ENCODE peak calls at places on chromosomes 12 and 14, in six cellular contexts. O, M, D, Z, Q and C are unnamed samples. For H3K9me3, the result is how much of the 10 kb centered on the place peaks cover.

GRCh38 chr14:95260537-95261440 is 58.9 kb downstream of the CLMN start:
- DNase-seq in O (no peak), M (no peak), D (no peak), Z (no peak), Q (peak), C (peak)

GRCh38 chr12:108630481-108631207 is 3.0 kb downstream of the SELPLG start:
- DNase-seq in O (no peak), M (no peak), D (no peak), Z (no peak), Q (no peak), C (no peak)

GRCh38 chr12:71955946-71956345 is 17.3 kb downstream of the TPH2 start:
- DNase-seq in O (no peak), M (no peak), D (no peak), Z (no peak), Q (no peak), C (peak)

GRCh38 chr14:103140316-103141109 is 17.3 kb downstream of the TNFAIP2 start:
- DNase-seq in O (no peak), M (no peak), D (no peak), Z (peak), Q (no peak), C (no peak)

GRCh38 chr14:33642641-33643342 is 308.1 kb downstream of the EGLN3 start:
- DNase-seq in O (no peak), M (no peak), D (no peak), Z (no peak), Q (no peak), C (peak)

GRCh38 chr12:44459569-44459968 is 416.5 kb downstream of the NELL2 start:
- DNase-seq in O (no peak), M (no peak), D (no peak), Z (no peak), Q (no peak), C (no peak)

GRCh38 chr12:65520658-65521057 is 242.2 kb downstream of the MSRB3 start:
- DNase-seq in O (no peak), M (no peak), D (no peak), Z (no peak), Q (no peak), C (no peak)

GRCh38 chr12:52268212-52268611 is 6.2 kb upstream of the KRT86 start:
- DNase-seq in O (no peak), M (no peak), D (no peak), Z (no peak), Q (no peak), C (no peak)

GRCh38 chr14:56207626-56208297 is 89.6 kb downstream of the PELI2 start:
- DNase-seq in O (no peak), M (peak), D (no peak), Z (no peak), Q (no peak), C (no peak)

GRCh38 chr14:68958553-68958952 is 20.5 kb downstream of the ACTN1 start:
- DNase-seq in O (no peak), M (no peak), D (no peak), Z (no peak), Q (no peak), C (no peak)

GRCh38 chr12:77847665-77848431 is 17.2 kb downstream of the NAV3 start:
- DNase-seq in O (no peak), M (no peak), D (no peak), Z (no peak), Q (no peak), C (no peak)
- H3K4me3 ChIP-seq in O (no peak), M (no peak), D (no peak), Z (no peak), Q (no peak), C (no peak)

DNA sequence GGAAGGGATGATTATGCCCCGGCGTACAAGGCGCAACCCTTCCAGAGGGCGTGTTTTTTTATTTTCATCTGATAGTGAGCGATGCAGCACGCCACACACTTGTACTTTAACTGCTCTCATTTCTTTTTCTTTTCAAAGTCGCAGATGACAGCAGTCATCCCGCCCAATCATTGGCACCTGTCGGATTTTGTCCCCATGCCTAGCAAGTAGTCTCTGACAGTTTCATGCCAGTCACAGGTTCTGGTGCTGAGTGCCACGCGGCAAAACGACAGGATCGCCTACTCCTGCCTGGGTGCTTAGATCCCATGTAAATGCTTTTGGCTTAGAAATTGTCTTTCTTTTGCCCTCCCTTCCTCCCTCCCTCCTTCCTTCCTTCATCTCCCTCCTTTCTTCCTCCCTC is 117.7 kb downstream of the GLT1D1 start:
- DNase-seq in O (no peak), M (no peak), D (no peak), Z (no peak), Q (no peak), C (no peak)
- H3K9me3 ChIP-seq in O (under half), M (under half), D (under half), Z (under half), Q (under half), C (under half)

GRCh38 chr14:73613419-73613963 is 1.2 kb downstream of the ACOT6 start:
- DNase-seq in O (no peak), M (no peak), D (no peak), Z (peak), Q (no peak), C (no peak)
- H3K4me3 ChIP-seq in O (peak), M (no peak), D (peak), Z (peak), Q (no peak), C (no peak)

DNA sequence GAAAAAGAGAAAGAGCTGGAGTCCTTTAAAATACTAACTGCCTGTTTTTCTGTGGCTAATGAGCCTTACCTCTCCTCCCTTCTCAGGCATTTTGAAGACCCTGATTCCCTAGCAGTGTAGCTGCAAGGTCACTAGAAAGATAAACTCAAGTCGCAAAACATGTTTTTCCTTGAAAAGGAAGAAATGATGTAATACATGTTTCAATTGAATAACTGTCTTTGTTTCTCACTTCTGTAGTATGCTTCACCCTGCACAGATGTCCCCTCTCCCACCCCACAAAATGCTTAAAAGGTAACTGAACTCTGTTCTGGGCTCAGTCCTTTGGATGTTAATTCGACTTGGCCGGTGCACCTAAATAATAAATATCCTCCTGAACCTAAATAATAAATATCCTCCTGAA is 1350.3 kb downstream of the TMEM121 start:
- DNase-seq in O (no peak), M (no peak), D (no peak), Z (no peak), Q (no peak), C (no peak)
- H3K9me3 ChIP-seq in O (under half), M (under half), D (under half), Z (under half), Q (under half), C (under half)

DNA sequence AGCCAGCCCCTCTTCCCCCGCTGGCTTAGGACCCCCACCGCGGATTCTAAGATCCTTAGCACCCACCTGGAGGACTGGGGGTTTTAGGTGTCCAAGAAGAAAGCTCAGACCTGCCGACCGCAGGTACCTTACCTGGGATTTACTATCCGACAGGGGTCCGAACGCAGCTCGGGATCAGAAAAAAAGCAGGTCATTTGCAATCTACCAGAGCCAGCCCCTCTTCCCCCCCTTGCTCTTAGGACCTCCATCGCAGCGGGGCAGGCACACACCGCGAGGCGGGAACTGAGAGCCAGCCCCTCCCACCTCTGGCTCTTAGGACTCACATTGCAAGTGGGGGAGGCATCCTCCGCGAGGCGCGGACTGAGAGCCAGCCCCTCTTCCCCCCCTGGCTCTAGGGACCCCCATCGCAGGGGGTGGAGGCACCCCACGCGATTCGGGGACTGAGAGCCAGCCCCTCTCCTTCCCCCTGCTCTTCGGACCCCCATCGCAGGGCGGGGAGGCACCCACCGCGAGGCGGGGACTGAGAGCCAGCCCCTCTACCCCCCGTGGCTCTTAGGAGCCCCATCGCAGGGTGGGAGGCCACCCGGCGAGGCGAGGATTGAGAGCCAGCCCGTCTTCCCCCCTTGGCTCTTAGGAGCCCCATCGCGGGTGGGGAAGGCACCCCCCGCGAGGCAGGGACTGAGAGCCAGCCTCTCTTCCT is 45.3 kb downstream of the DDX11 start:
- DNase-seq in O (no peak), M (peak), D (no peak), Z (no peak), Q (peak), C (peak)
- H3K4me3 ChIP-seq in O (peak), M (peak), D (peak), Z (no peak), Q (no peak), C (peak)

DNA sequence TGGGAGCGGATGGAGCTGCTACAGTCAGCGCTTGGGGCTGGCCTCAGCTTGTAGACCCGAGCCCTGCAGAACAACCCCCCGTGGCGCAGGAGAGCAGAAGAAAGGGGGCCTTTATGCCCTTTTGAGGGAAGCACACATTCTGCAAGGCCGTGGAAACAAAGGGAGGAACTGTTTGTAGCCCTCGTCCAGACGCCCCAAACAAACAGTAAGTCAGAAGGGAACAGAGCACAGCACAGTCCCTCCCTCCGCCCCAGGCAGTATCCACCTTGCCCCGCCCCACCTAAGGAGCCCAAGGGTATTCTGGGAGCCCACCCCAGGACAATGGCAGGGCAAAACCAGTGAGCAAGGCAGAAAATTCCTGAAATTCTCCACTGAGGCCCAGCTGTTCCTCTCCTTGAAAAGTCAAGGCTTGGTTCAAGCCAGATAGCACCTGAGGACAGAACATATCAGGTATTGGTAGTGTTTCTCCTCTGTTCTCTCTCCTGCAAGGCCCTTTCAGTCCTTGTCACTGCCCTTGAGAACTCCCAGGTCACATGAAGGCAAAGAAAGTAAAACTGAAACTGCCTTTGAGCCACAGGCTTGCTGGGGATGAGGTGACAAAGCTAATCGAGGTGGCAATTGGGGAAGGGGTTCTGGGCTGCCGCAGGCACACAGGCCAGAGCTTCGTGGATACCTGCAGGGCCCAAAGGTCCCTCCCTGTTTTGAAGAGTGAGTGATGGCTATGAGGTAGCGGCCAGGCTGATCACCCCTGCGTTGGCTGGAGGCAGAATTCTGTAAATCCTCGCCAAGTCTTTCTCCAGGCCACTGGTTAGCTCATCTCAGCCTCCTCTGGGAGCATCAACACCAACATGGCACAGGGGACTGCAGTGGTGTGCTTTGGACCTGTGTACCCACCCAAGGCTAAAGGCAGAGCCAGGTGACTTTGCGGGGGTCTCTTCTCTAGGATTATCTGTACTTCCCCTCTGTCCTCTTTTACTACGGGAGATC is 499 bp downstream of the DGLUCY start:
- DNase-seq in O (peak), M (peak), D (no peak), Z (peak), Q (peak), C (peak)
- H3K9me3 ChIP-seq in O (under half), M (under half), D (under half), Z (under half), Q (under half), C (under half)

GRCh38 chr12:11793896-11794295 is 144.4 kb downstream of the ETV6 start:
- DNase-seq in O (no peak), M (no peak), D (no peak), Z (no peak), Q (no peak), C (no peak)
- H3K4me3 ChIP-seq in O (no peak), M (no peak), D (no peak), Z (no peak), Q (no peak), C (peak)